ENCODE peak calls at places on chromosomes 6 and 20, in six cellular contexts. One of them, this sample, is unnamed.

GRCh38 chr6:18585032-18585573 is 198.0 kb downstream of the RNF144B start:
- DNase-seq in Peyer's patch: peak
- DNase-seq in mammary epithelial cell: peak
- DNase-seq in effector memory CD4-positive, alpha-beta T cell: no peak
- DNase-seq in breast epithelium: no peak
- DNase-seq in brain microvascular endothelial cell: peak
- DNase-seq in this sample: no peak

GRCh38 chr20:1987826-1988225 is 6.0 kb downstream of the PDYN start:
- DNase-seq in mammary epithelial cell: peak
- DNase-seq in Peyer's patch: no peak
- DNase-seq in breast epithelium: no peak
- DNase-seq in effector memory CD4-positive, alpha-beta T cell: no peak
- DNase-seq in brain microvascular endothelial cell: no peak
- DNase-seq in this sample: no peak

GRCh38 chr20:51457281-51457932 is 85.1 kb downstream of the NFATC2 start:
- DNase-seq in mammary epithelial cell: peak
- DNase-seq in Peyer's patch: no peak
- DNase-seq in effector memory CD4-positive, alpha-beta T cell: no peak
- DNase-seq in breast epithelium: peak
- DNase-seq in brain microvascular endothelial cell: peak
- DNase-seq in this sample: no peak

GRCh38 chr20:62815066-62815991 is 1.5 kb upstream of the COL9A3 start:
- DNase-seq in brain microvascular endothelial cell: no peak
- DNase-seq in effector memory CD4-positive, alpha-beta T cell: no peak
- DNase-seq in breast epithelium: no peak
- DNase-seq in mammary epithelial cell: no peak
- DNase-seq in Peyer's patch: no peak
- DNase-seq in this sample: no peak

GRCh38 chr20:12113468-12114371 is 196.0 kb downstream of the BTBD3 start:
- DNase-seq in effector memory CD4-positive, alpha-beta T cell: no peak
- DNase-seq in Peyer's patch: no peak
- DNase-seq in breast epithelium: peak
- DNase-seq in mammary epithelial cell: peak
- DNase-seq in brain microvascular endothelial cell: no peak
- DNase-seq in this sample: no peak

GRCh38 chr20:46558511-46558959 is 8.1 kb upstream of the OCSTAMP start:
- DNase-seq in breast epithelium: no peak
- DNase-seq in mammary epithelial cell: peak
- DNase-seq in brain microvascular endothelial cell: peak
- DNase-seq in effector memory CD4-positive, alpha-beta T cell: no peak
- DNase-seq in Peyer's patch: no peak
- DNase-seq in this sample: no peak

GRCh38 chr20:52083627-52084232 is 107.8 kb downstream of the ZFP64 start:
- DNase-seq in mammary epithelial cell: peak
- DNase-seq in breast epithelium: peak
- DNase-seq in Peyer's patch: no peak
- DNase-seq in effector memory CD4-positive, alpha-beta T cell: no peak
- DNase-seq in brain microvascular endothelial cell: peak
- DNase-seq in this sample: no peak

GRCh38 chr20:41357424-41358163 is 9.0 kb downstream of the EMILIN3 start:
- DNase-seq in mammary epithelial cell: no peak
- DNase-seq in effector memory CD4-positive, alpha-beta T cell: no peak
- DNase-seq in breast epithelium: no peak
- DNase-seq in Peyer's patch: no peak
- DNase-seq in brain microvascular endothelial cell: no peak
- DNase-seq in this sample: no peak

GRCh38 chr20:46751856-46752255 is 42.4 kb downstream of the SLC2A10 start:
- DNase-seq in Peyer's patch: no peak
- DNase-seq in brain microvascular endothelial cell: no peak
- DNase-seq in effector memory CD4-positive, alpha-beta T cell: no peak
- DNase-seq in breast epithelium: no peak
- DNase-seq in mammary epithelial cell: no peak
- DNase-seq in this sample: no peak

GRCh38 chr6:68039641-68040311 is 595.3 kb upstream of the ADGRB3 start:
- DNase-seq in breast epithelium: no peak
- DNase-seq in mammary epithelial cell: no peak
- DNase-seq in brain microvascular endothelial cell: no peak
- DNase-seq in effector memory CD4-positive, alpha-beta T cell: no peak
- DNase-seq in Peyer's patch: no peak
- DNase-seq in this sample: no peak

GRCh38 chr6:110971458-110971857 is 10.4 kb upstream of the RPF2 start:
- DNase-seq in mammary epithelial cell: no peak
- DNase-seq in Peyer's patch: no peak
- DNase-seq in brain microvascular endothelial cell: no peak
- DNase-seq in breast epithelium: no peak
- DNase-seq in effector memory CD4-positive, alpha-beta T cell: no peak
- DNase-seq in this sample: no peak

GRCh38 chr6:117624869-117625481 is 22.7 kb upstream of the GOPC start:
- DNase-seq in mammary epithelial cell: no peak
- DNase-seq in breast epithelium: no peak
- DNase-seq in effector memory CD4-positive, alpha-beta T cell: no peak
- DNase-seq in Peyer's patch: no peak
- DNase-seq in brain microvascular endothelial cell: no peak
- DNase-seq in this sample: no peak

GRCh38 chr20:39080326-39080725 is 118.2 kb downstream of the DHX35 start:
- DNase-seq in effector memory CD4-positive, alpha-beta T cell: no peak
- DNase-seq in Peyer's patch: no peak
- DNase-seq in mammary epithelial cell: no peak
- DNase-seq in brain microvascular endothelial cell: no peak
- DNase-seq in breast epithelium: no peak
- DNase-seq in this sample: no peak

GRCh38 chr20:40489886-40490285 is 199.2 kb downstream of the MAFB start:
- DNase-seq in brain microvascular endothelial cell: peak
- DNase-seq in mammary epithelial cell: peak
- DNase-seq in effector memory CD4-positive, alpha-beta T cell: no peak
- DNase-seq in breast epithelium: no peak
- DNase-seq in Peyer's patch: no peak
- DNase-seq in this sample: no peak

GRCh38 chr6:126548301-126548700 is 208.4 kb downstream of the CENPW start:
- DNase-seq in brain microvascular endothelial cell: no peak
- DNase-seq in mammary epithelial cell: no peak
- DNase-seq in effector memory CD4-positive, alpha-beta T cell: no peak
- DNase-seq in breast epithelium: no peak
- DNase-seq in Peyer's patch: no peak
- DNase-seq in this sample: no peak

GRCh38 chr6:12245763-12246720 is 44.1 kb upstream of the EDN1 start:
- DNase-seq in breast epithelium: no peak
- DNase-seq in effector memory CD4-positive, alpha-beta T cell: no peak
- DNase-seq in Peyer's patch: no peak
- DNase-seq in mammary epithelial cell: peak
- DNase-seq in brain microvascular endothelial cell: peak
- DNase-seq in this sample: no peak

GRCh38 chr20:53100476-53100911 is 128.3 kb downstream of the TSHZ2 start:
- DNase-seq in effector memory CD4-positive, alpha-beta T cell: no peak
- DNase-seq in Peyer's patch: no peak
- DNase-seq in brain microvascular endothelial cell: no peak
- DNase-seq in breast epithelium: peak
- DNase-seq in mammary epithelial cell: peak
- DNase-seq in this sample: no peak

GRCh38 chr20:19885981-19886665 is 128.1 kb downstream of the RIN2 start:
- DNase-seq in Peyer's patch: peak
- DNase-seq in effector memory CD4-positive, alpha-beta T cell: no peak
- DNase-seq in brain microvascular endothelial cell: peak
- DNase-seq in breast epithelium: peak
- DNase-seq in mammary epithelial cell: peak
- DNase-seq in this sample: peak

GRCh38 chr6:43054206-43054943 is 724 bp upstream of the CUL7 start:
- DNase-seq in mammary epithelial cell: no peak
- DNase-seq in Peyer's patch: no peak
- DNase-seq in effector memory CD4-positive, alpha-beta T cell: no peak
- DNase-seq in breast epithelium: peak
- DNase-seq in brain microvascular endothelial cell: no peak
- DNase-seq in this sample: no peak

GRCh38 chr6:118810420-118811027 is 83.4 kb upstream of the ASF1A start:
- DNase-seq in brain microvascular endothelial cell: no peak
- DNase-seq in mammary epithelial cell: no peak
- DNase-seq in Peyer's patch: no peak
- DNase-seq in effector memory CD4-positive, alpha-beta T cell: peak
- DNase-seq in breast epithelium: peak
- DNase-seq in this sample: no peak

GRCh38 chr6:75130784-75131183 is 75.1 kb downstream of the COL12A1 start:
- DNase-seq in brain microvascular endothelial cell: no peak
- DNase-seq in mammary epithelial cell: no peak
- DNase-seq in Peyer's patch: no peak
- DNase-seq in breast epithelium: no peak
- DNase-seq in effector memory CD4-positive, alpha-beta T cell: no peak
- DNase-seq in this sample: no peak

GRCh38 chr6:109166643-109167042 is 71.3 kb downstream of the CEP57L1 start:
- DNase-seq in breast epithelium: no peak
- DNase-seq in effector memory CD4-positive, alpha-beta T cell: no peak
- DNase-seq in mammary epithelial cell: no peak
- DNase-seq in Peyer's patch: no peak
- DNase-seq in brain microvascular endothelial cell: no peak
- DNase-seq in this sample: no peak

GRCh38 chr6:37530294-37530693 is 30.6 kb upstream of the CCDC167 start:
- DNase-seq in brain microvascular endothelial cell: no peak
- DNase-seq in breast epithelium: no peak
- DNase-seq in Peyer's patch: no peak
- DNase-seq in mammary epithelial cell: no peak
- DNase-seq in effector memory CD4-positive, alpha-beta T cell: no peak
- DNase-seq in this sample: no peak

GRCh38 chr6:142867988-142868818 is 76.8 kb downstream of the HIVEP2 start:
- DNase-seq in effector memory CD4-positive, alpha-beta T cell: no peak
- DNase-seq in breast epithelium: no peak
- DNase-seq in brain microvascular endothelial cell: no peak
- DNase-seq in Peyer's patch: no peak
- DNase-seq in mammary epithelial cell: no peak
- DNase-seq in this sample: no peak

GRCh38 chr6:170225852-170226417 is 64.9 kb downstream of the DLL1 start:
- DNase-seq in breast epithelium: peak
- DNase-seq in brain microvascular endothelial cell: no peak
- DNase-seq in effector memory CD4-positive, alpha-beta T cell: no peak
- DNase-seq in mammary epithelial cell: peak
- DNase-seq in Peyer's patch: no peak
- DNase-seq in this sample: no peak

GRCh38 chr20:18805881-18806280 is 7.7 kb upstream of the SCP2D1 start:
- DNase-seq in Peyer's patch: no peak
- DNase-seq in mammary epithelial cell: peak
- DNase-seq in effector memory CD4-positive, alpha-beta T cell: no peak
- DNase-seq in brain microvascular endothelial cell: peak
- DNase-seq in breast epithelium: no peak
- DNase-seq in this sample: no peak

GRCh38 chr20:24795444-24795843 is 153.6 kb upstream of the CST7 start:
- DNase-seq in breast epithelium: no peak
- DNase-seq in brain microvascular endothelial cell: no peak
- DNase-seq in effector memory CD4-positive, alpha-beta T cell: no peak
- DNase-seq in mammary epithelial cell: no peak
- DNase-seq in Peyer's patch: no peak
- DNase-seq in this sample: no peak

GRCh38 chr6:30847971-30848441 is 36.3 kb upstream of the DDR1 start:
- DNase-seq in brain microvascular endothelial cell: no peak
- DNase-seq in breast epithelium: no peak
- DNase-seq in mammary epithelial cell: no peak
- DNase-seq in Peyer's patch: no peak
- DNase-seq in effector memory CD4-positive, alpha-beta T cell: no peak
- DNase-seq in this sample: no peak

GRCh38 chr6:7163661-7164071 is 55.9 kb downstream of the RREB1 start:
- DNase-seq in breast epithelium: no peak
- DNase-seq in effector memory CD4-positive, alpha-beta T cell: no peak
- DNase-seq in Peyer's patch: no peak
- DNase-seq in mammary epithelial cell: no peak
- DNase-seq in brain microvascular endothelial cell: no peak
- DNase-seq in this sample: no peak

GRCh38 chr20:4170621-4171537 is 155.5 kb upstream of the RNF24 start:
- DNase-seq in Peyer's patch: peak
- DNase-seq in brain microvascular endothelial cell: peak
- DNase-seq in mammary epithelial cell: no peak
- DNase-seq in breast epithelium: no peak
- DNase-seq in effector memory CD4-positive, alpha-beta T cell: no peak
- DNase-seq in this sample: peak

GRCh38 chr6:139510040-139510815 is 135.8 kb upstream of the CITED2 start:
- DNase-seq in Peyer's patch: no peak
- DNase-seq in brain microvascular endothelial cell: no peak
- DNase-seq in mammary epithelial cell: no peak
- DNase-seq in effector memory CD4-positive, alpha-beta T cell: no peak
- DNase-seq in breast epithelium: no peak
- DNase-seq in this sample: no peak

DNA sequence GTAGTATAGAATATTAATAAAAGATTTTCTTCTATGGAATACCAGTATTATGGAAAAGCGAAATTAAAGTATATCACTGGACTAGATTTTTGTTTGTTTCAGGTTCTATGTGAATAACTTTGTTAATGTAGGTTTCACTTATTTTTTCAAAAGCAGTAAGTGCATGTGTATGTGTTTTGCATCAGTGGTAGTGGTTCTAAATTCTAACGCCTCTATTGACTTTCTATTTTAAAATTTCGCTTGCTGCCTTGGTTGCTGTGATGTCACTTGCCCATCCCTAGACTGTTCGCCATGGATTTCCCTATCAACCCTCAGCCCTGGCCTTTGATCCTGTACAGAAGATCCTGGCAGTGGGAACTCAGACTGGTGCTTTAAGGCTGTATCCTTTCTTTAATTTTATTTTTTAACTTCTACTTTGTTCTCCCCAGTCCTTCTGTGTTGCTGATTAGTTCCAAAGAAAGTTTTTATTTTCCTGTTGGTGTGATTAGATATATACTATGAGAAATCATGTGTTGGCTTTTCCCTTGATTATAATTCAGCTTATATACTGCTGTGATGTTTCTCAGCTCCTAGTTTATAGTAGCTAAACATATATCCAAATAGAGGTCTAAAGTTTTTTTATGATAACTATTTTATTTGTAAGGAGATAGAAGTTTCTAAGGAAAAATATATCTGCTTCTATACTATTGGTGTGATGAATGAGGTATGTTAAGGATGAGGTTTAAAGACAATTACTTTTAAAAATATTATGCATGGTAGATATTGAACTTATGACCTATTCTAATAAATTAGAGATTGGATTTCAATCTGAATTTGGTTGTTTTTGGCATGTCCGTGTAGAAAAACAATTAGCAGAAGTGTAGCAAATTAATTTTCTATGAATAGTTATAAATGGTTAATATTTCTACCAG is 1.7 kb downstream of the STXBP5 start:
- DNase-seq in Peyer's patch: no peak
- DNase-seq in brain microvascular endothelial cell: peak
- DNase-seq in effector memory CD4-positive, alpha-beta T cell: no peak
- DNase-seq in breast epithelium: no peak
- DNase-seq in mammary epithelial cell: peak
- DNase-seq in this sample: no peak
- H3K27ac ChIP-seq in Peyer's patch: peak
- H3K27ac ChIP-seq in brain microvascular endothelial cell: no peak
- H3K27ac ChIP-seq in effector memory CD4-positive, alpha-beta T cell: no peak
- H3K27ac ChIP-seq in breast epithelium: peak
- H3K27ac ChIP-seq in mammary epithelial cell: peak
- H3K27ac ChIP-seq in this sample: peak

GRCh38 chr6:144377586-144377985 is 92.5 kb downstream of the UTRN start:
- DNase-seq in mammary epithelial cell: peak
- DNase-seq in Peyer's patch: no peak
- DNase-seq in brain microvascular endothelial cell: peak
- DNase-seq in effector memory CD4-positive, alpha-beta T cell: no peak
- DNase-seq in breast epithelium: no peak
- DNase-seq in this sample: no peak
- H3K27ac ChIP-seq in mammary epithelial cell: no peak
- H3K27ac ChIP-seq in Peyer's patch: peak
- H3K27ac ChIP-seq in brain microvascular endothelial cell: peak
- H3K27ac ChIP-seq in effector memory CD4-positive, alpha-beta T cell: no peak
- H3K27ac ChIP-seq in breast epithelium: peak
- H3K27ac ChIP-seq in this sample: no peak

GRCh38 chr6:35754452-35755321 is 17.9 kb downstream of the ARMC12 start:
- DNase-seq in breast epithelium: no peak
- DNase-seq in effector memory CD4-positive, alpha-beta T cell: no peak
- DNase-seq in mammary epithelial cell: no peak
- DNase-seq in Peyer's patch: no peak
- DNase-seq in brain microvascular endothelial cell: no peak
- DNase-seq in this sample: no peak
- H3K27ac ChIP-seq in breast epithelium: no peak
- H3K27ac ChIP-seq in effector memory CD4-positive, alpha-beta T cell: no peak
- H3K27ac ChIP-seq in mammary epithelial cell: no peak
- H3K27ac ChIP-seq in Peyer's patch: no peak
- H3K27ac ChIP-seq in brain microvascular endothelial cell: no peak
- H3K27ac ChIP-seq in this sample: no peak

GRCh38 chr6:167828325-167828956 is 1.7 kb downstream of the AFDN start:
- DNase-seq in Peyer's patch: no peak
- DNase-seq in effector memory CD4-positive, alpha-beta T cell: no peak
- DNase-seq in brain microvascular endothelial cell: no peak
- DNase-seq in mammary epithelial cell: no peak
- DNase-seq in breast epithelium: no peak
- DNase-seq in this sample: no peak
- H3K27ac ChIP-seq in Peyer's patch: peak
- H3K27ac ChIP-seq in effector memory CD4-positive, alpha-beta T cell: no peak
- H3K27ac ChIP-seq in brain microvascular endothelial cell: no peak
- H3K27ac ChIP-seq in mammary epithelial cell: peak
- H3K27ac ChIP-seq in breast epithelium: peak
- H3K27ac ChIP-seq in this sample: no peak

This sample was measured in substantia nigra.